ENCODE peak calls at places on chromosomes 6 and 20, in four cellular contexts. H is breast epithelium, A is pancreas, B is fibroblast of pulmonary artery. Q is an unnamed sample.

GRCh38 chr6:144534123-144534676 is 249.1 kb downstream of the UTRN start:
- DNase-seq in A (no peak), B (no peak), H (no peak), Q (no peak)

GRCh38 chr6:166005846-166006592 is 161.6 kb downstream of the TBXT start:
- DNase-seq in A (no peak), B (peak; percentile 91), H (no peak), Q (no peak)

GRCh38 chr6:41416165-41416837 is 80.9 kb downstream of the NCR2 start:
- DNase-seq in B (no peak), A (no peak), H (no peak), Q (no peak)

GRCh38 chr6:112622036-112622435 is 274.9 kb downstream of the RFPL4B start:
- DNase-seq in H (no peak), B (peak; percentile 21), A (no peak), Q (no peak)

GRCh38 chr20:63697357-63697867 is 960 bp downstream of the TNFRSF6B start:
- DNase-seq in H (no peak), B (no peak), A (peak; percentile 79), Q (no peak)

GRCh38 chr6:150343434-150343833 is 25.4 kb upstream of the IYD start:
- DNase-seq in B (peak; percentile 10), A (no peak), H (no peak), Q (no peak)

GRCh38 chr6:45681860-45682488 is 304.2 kb upstream of the SUPT3H start:
- DNase-seq in H (no peak), A (no peak), B (no peak), Q (no peak)

GRCh38 chr20:47672886-47673670 is 112.2 kb downstream of the SULF2 start:
- DNase-seq in B (no peak), A (no peak), H (no peak), Q (no peak)

GRCh38 chr6:87730310-87730709 is 28.3 kb upstream of the AKIRIN2 start:
- DNase-seq in A (no peak), B (no peak), H (no peak), Q (no peak)

GRCh38 chr6:20789162-20789561 is 254.9 kb downstream of the CDKAL1 start:
- DNase-seq in A (no peak), B (peak; percentile 64), H (no peak), Q (no peak)

GRCh38 chr6:94510877-94511276 is 1066.5 kb upstream of the MANEA start:
- DNase-seq in A (peak; percentile 64), H (no peak), B (no peak), Q (no peak)

GRCh38 chr6:169776379-169776778 is 25.0 kb downstream of the ERMARD start:
- DNase-seq in B (no peak), A (peak; percentile 37), H (no peak), Q (no peak)

GRCh38 chr6:170307080-170307545 is 555 bp downstream of the FAM120B start:
- DNase-seq in H (no peak), A (no peak), B (no peak), Q (no peak)

GRCh38 chr20:36830791-36831691 is 44.9 kb upstream of the TLDC2 start:
- DNase-seq in A (no peak), H (no peak), B (peak; percentile 71), Q (no peak)

GRCh38 chr6:157181649-157182048 is 141.7 kb downstream of the TMEM242 start:
- DNase-seq in H (no peak), A (no peak), B (no peak), Q (no peak)

GRCh38 chr6:36713846-36714245 is 16.2 kb downstream of the RAB44 start:
- DNase-seq in H (no peak), B (no peak), A (no peak), Q (peak; percentile 14)

GRCh38 chr6:154487367-154488275 is 22.9 kb downstream of the CNKSR3 start:
- DNase-seq in H (no peak), A (no peak), B (no peak), Q (no peak)

GRCh38 chr20:41862023-41862422 is 243.8 kb upstream of the CHD6 start:
- DNase-seq in B (no peak), H (no peak), A (no peak), Q (no peak)

GRCh38 chr6:37540390-37540789 is 40.7 kb upstream of the CCDC167 start:
- DNase-seq in B (no peak), A (no peak), H (no peak), Q (no peak)

GRCh38 chr20:41697861-41698559 is 79.8 kb upstream of the CHD6 start:
- DNase-seq in B (peak; percentile 55), H (no peak), A (no peak), Q (no peak)

GRCh38 chr6:29617782-29618557 is 15.0 kb downstream of the GABBR1 start:
- DNase-seq in A (no peak), B (no peak), H (no peak), Q (no peak)

GRCh38 chr6:129402244-129402643 is 307.7 kb downstream of the ARHGAP18 start:
- DNase-seq in A (no peak), H (no peak), B (peak; percentile 4), Q (no peak)

GRCh38 chr6:15464211-15464725 is 198.6 kb downstream of the DTNBP1 start:
- DNase-seq in H (no peak), B (no peak), A (no peak), Q (no peak)

GRCh38 chr6:7818480-7819165 is 92.0 kb downstream of the TXNDC5 start:
- DNase-seq in H (no peak), B (peak; percentile 35), A (no peak), Q (no peak)

GRCh38 chr6:1662532-1662931 is 52.8 kb downstream of the FOXC1 start:
- DNase-seq in A (no peak), B (no peak), H (no peak), Q (no peak)

GRCh38 chr6:1654095-1654494 is 44.4 kb downstream of the FOXC1 start:
- DNase-seq in A (no peak), B (no peak), H (no peak), Q (no peak)

GRCh38 chr6:1659816-1660215 is 50.1 kb downstream of the FOXC1 start:
- DNase-seq in B (no peak), H (no peak), A (no peak), Q (no peak)

GRCh38 chr6:1657116-1657776 is 47.5 kb downstream of the FOXC1 start:
- DNase-seq in A (no peak), H (no peak), B (no peak), Q (no peak)

GRCh38 chr6:1658212-1659005 is 48.7 kb downstream of the FOXC1 start:
- DNase-seq in B (no peak), A (no peak), H (no peak), Q (no peak)
- TF ChIP-seq CTCF in B (no peak), A (no peak), H (no peak), Q (no peak)

GRCh38 chr6:159172066-159172465 is 2.9 kb downstream of the FNDC1 start:
- DNase-seq in A (no peak), B (peak; percentile 41), H (no peak), Q (no peak)
- TF ChIP-seq CTCF in A (no peak), B (no peak), H (no peak), Q (no peak)

GRCh38 chr6:17812311-17812710 is 105.6 kb upstream of the NUP153 start:
- DNase-seq in H (no peak), B (no peak), A (no peak), Q (no peak)

GRCh38 chr6:17820055-17820454 is 113.3 kb upstream of the NUP153 start:
- DNase-seq in H (no peak), A (no peak), B (no peak), Q (no peak)

GRCh38 chr6:17817763-17818162 is 111.0 kb upstream of the NUP153 start:
- DNase-seq in A (no peak), H (no peak), B (no peak), Q (no peak)

GRCh38 chr6:17813561-17813960 is 106.8 kb upstream of the NUP153 start:
- DNase-seq in A (no peak), H (no peak), B (no peak), Q (no peak)

GRCh38 chr6:17816921-17817611 is 110.3 kb upstream of the NUP153 start:
- DNase-seq in A (peak; percentile 43), H (no peak), B (peak; percentile 51), Q (no peak)
- TF ChIP-seq CTCF in A (no peak), H (no peak), B (peak; percentile 11), Q (no peak)

GRCh38 chr20:768426-768978 is at the start of gene SLC52A3:
- DNase-seq in B (no peak), A (peak; percentile 52), H (peak; percentile 70), Q (no peak)
- TF ChIP-seq CTCF in B (no peak), A (no peak), H (no peak), Q (no peak)

GRCh38 chr20:17682889-17683198 is 802 bp upstream of the RRBP1 start:
- DNase-seq in B (no peak), H (no peak), A (no peak), Q (no peak)
- TF ChIP-seq CTCF in B (no peak), H (no peak), A (no peak), Q (no peak)

Q was measured in omental fat pad.